ENCODE peak calls at places on chromosomes 1 and 21, in eight cellular contexts. J is MM.1S, N is small intestine, U is NCI-H345, A is fibroblast of gingiva, R is T follicular helper cell, Z is HFFc6, W is RKO. P is an unnamed sample.

GRCh38 chr1:166971252-166971651 is 4.1 kb downstream of the ILDR2 start:
- DNase-seq in R (no peak), A (no peak), W (no peak), N (no peak), U (no peak), Z (no peak), J (no peak), P (no peak)

GRCh38 chr1:214617843-214618242 is 14.8 kb downstream of the CENPF start:
- DNase-seq in R (no peak), A (no peak), N (no peak), J (no peak), Z (no peak), W (no peak), U (no peak), P (no peak)

GRCh38 chr1:60958001-60958400 is 124.4 kb upstream of the NFIA start:
- DNase-seq in W (no peak), J (no peak), Z (no peak), A (no peak), N (no peak), U (no peak), R (no peak), P (no peak)

GRCh38 chr1:201955750-201956143 is 444 bp downstream of the TIMM17A start:
- DNase-seq in R (no peak), N (no peak), J (peak), Z (no peak), A (no peak), W (peak), U (no peak), P (no peak)

GRCh38 chr1:12005488-12006166 is 13.7 kb upstream of the MIIP start:
- DNase-seq in Z (no peak), W (no peak), J (no peak), A (no peak), N (no peak), R (no peak), U (no peak), P (no peak)

GRCh38 chr1:51955797-51956527 is 34.5 kb downstream of the RAB3B start:
- DNase-seq in A (no peak), U (peak), Z (no peak), N (no peak), J (peak), W (no peak), R (no peak), P (peak)

GRCh38 chr1:36136535-36136934 is 11.5 kb upstream of the COL8A2 start:
- DNase-seq in Z (peak), J (no peak), N (no peak), A (peak), W (peak), U (no peak), R (no peak), P (no peak)

GRCh38 chr1:212916395-212917133 is 33.8 kb upstream of the VASH2 start:
- DNase-seq in Z (no peak), A (no peak), J (no peak), N (peak), R (no peak), U (no peak), W (no peak), P (no peak)

GRCh38 chr1:1293258-1293617 is 13.0 kb downstream of the SCNN1D start:
- DNase-seq in U (no peak), W (no peak), A (no peak), J (no peak), Z (no peak), N (no peak), R (no peak), P (no peak)

GRCh38 chr1:45518910-45519309 is 2.8 kb downstream of the PRDX1 start:
- DNase-seq in N (no peak), Z (no peak), U (no peak), J (peak), A (no peak), R (no peak), W (no peak), P (no peak)

GRCh38 chr1:193727850-193728249 is 541.4 kb upstream of the B3GALT2 start:
- DNase-seq in R (no peak), U (no peak), N (no peak), W (no peak), A (no peak), Z (no peak), J (no peak), P (peak)

GRCh38 chr21:46286668-46286982 is 483 bp downstream of the YBEY start:
- DNase-seq in Z (no peak), N (no peak), W (no peak), U (no peak), R (no peak), J (no peak), A (no peak), P (no peak)

GRCh38 chr1:90488451-90488850 is 228.7 kb downstream of the BARHL2 start:
- DNase-seq in A (no peak), Z (peak), J (no peak), N (no peak), R (no peak), W (no peak), U (no peak), P (no peak)

GRCh38 chr1:243475966-243476365 is 220.1 kb downstream of the SDCCAG8 start:
- DNase-seq in A (peak), U (no peak), Z (no peak), R (no peak), W (no peak), J (no peak), N (no peak), P (no peak)

GRCh38 chr1:27335506-27336422 is 6.1 kb upstream of the SYTL1 start:
- DNase-seq in N (no peak), Z (no peak), U (no peak), A (no peak), J (no peak), R (no peak), W (no peak), P (no peak)

GRCh38 chr1:13968361-13968760 is 268.4 kb downstream of the PRDM2 start:
- DNase-seq in N (no peak), A (no peak), J (no peak), R (no peak), Z (no peak), U (no peak), W (no peak), P (no peak)

GRCh38 chr1:51898090-51898734 is 19.7 kb upstream of the NRDC start:
- DNase-seq in Z (peak), U (no peak), N (no peak), R (no peak), W (peak), J (no peak), A (peak), P (no peak)

GRCh38 chr1:203555046-203555445 is 61.1 kb downstream of the OPTC start:
- DNase-seq in A (peak), J (no peak), Z (no peak), N (no peak), W (no peak), U (no peak), R (no peak), P (no peak)

GRCh38 chr1:192506741-192507155 is 68.8 kb upstream of the RGS1 start:
- DNase-seq in R (no peak), N (peak), Z (peak), U (no peak), W (peak), A (peak), J (peak), P (no peak)

GRCh38 chr1:38585038-38585420 is 274.5 kb downstream of the RRAGC start:
- DNase-seq in J (no peak), W (no peak), Z (no peak), U (no peak), A (no peak), N (no peak), R (no peak), P (no peak)

GRCh38 chr1:33332357-33332789 is 11.5 kb upstream of the A3GALT2 start:
- DNase-seq in U (no peak), A (peak), R (no peak), Z (no peak), J (no peak), N (no peak), W (no peak), P (no peak)

GRCh38 chr1:70169018-70169839 is 36.1 kb downstream of the LRRC40 start:
- DNase-seq in A (no peak), U (no peak), J (no peak), W (no peak), R (no peak), Z (no peak), N (no peak), P (no peak)

GRCh38 chr1:45337630-45338320 is 2.2 kb upstream of the TOE1 start:
- DNase-seq in J (no peak), Z (no peak), A (no peak), N (no peak), R (no peak), W (no peak), U (no peak), P (no peak)

GRCh38 chr1:110134050-110134595 is 16.2 kb upstream of the SLC6A17 start:
- DNase-seq in R (no peak), Z (no peak), N (no peak), U (peak), A (no peak), J (no peak), W (no peak), P (peak)

GRCh38 chr21:37862536-37862935 is 53.7 kb downstream of the KCNJ6 start:
- DNase-seq in N (peak), A (no peak), Z (peak), J (no peak), R (no peak), U (no peak), W (peak), P (peak)

GRCh38 chr1:153534933-153535663 is 693 bp downstream of the S100A6 start:
- DNase-seq in Z (peak), R (no peak), J (no peak), W (peak), U (peak), A (peak), N (peak), P (no peak)

GRCh38 chr1:208203127-208203847 is 40.9 kb downstream of the PLXNA2 start:
- DNase-seq in U (peak), A (peak), W (no peak), R (no peak), N (peak), Z (no peak), J (no peak), P (peak)

GRCh38 chr1:176193023-176193422 is 14.1 kb downstream of the COP1 start:
- DNase-seq in U (no peak), J (no peak), R (no peak), Z (no peak), W (no peak), N (no peak), A (no peak), P (no peak)

P was measured in NCI-H774.